ENCODE peak calls at places on chromosome 11, in seven cellular contexts. One of them, this sample, is unnamed.

GRCh38 chr11:115659061-115659963 is 155.1 kb upstream of the CADM1 start:
- DNase-seq in left ventricle myocardium inferior: peak
- DNase-seq in pancreas: no peak
- DNase-seq in prostate gland: no peak
- DNase-seq in bronchial epithelial cell: peak
- DNase-seq in astrocyte: peak
- DNase-seq in psoas muscle: peak
- DNase-seq in this sample: no peak

GRCh38 chr11:58805065-58805464 is 39.4 kb downstream of the GLYATL2 start:
- DNase-seq in left ventricle myocardium inferior: no peak
- DNase-seq in pancreas: no peak
- DNase-seq in prostate gland: no peak
- DNase-seq in bronchial epithelial cell: peak
- DNase-seq in astrocyte: peak
- DNase-seq in psoas muscle: no peak
- DNase-seq in this sample: no peak

GRCh38 chr11:33933607-33934006 is 41.7 kb upstream of the LMO2 start:
- DNase-seq in left ventricle myocardium inferior: no peak
- DNase-seq in pancreas: no peak
- DNase-seq in prostate gland: no peak
- DNase-seq in bronchial epithelial cell: no peak
- DNase-seq in astrocyte: no peak
- DNase-seq in psoas muscle: no peak
- DNase-seq in this sample: no peak

GRCh38 chr11:92594251-92594650 is 369.6 kb downstream of the FAT3 start:
- DNase-seq in left ventricle myocardium inferior: no peak
- DNase-seq in pancreas: no peak
- DNase-seq in prostate gland: no peak
- DNase-seq in bronchial epithelial cell: no peak
- DNase-seq in astrocyte: no peak
- DNase-seq in psoas muscle: no peak
- DNase-seq in this sample: no peak

GRCh38 chr11:115984228-115984627 is 480.0 kb upstream of the CADM1 start:
- DNase-seq in left ventricle myocardium inferior: no peak
- DNase-seq in pancreas: no peak
- DNase-seq in prostate gland: no peak
- DNase-seq in bronchial epithelial cell: no peak
- DNase-seq in astrocyte: no peak
- DNase-seq in psoas muscle: no peak
- DNase-seq in this sample: peak

GRCh38 chr11:2390871-2391662 is 9.5 kb upstream of the TSSC4 start:
- DNase-seq in left ventricle myocardium inferior: no peak
- DNase-seq in pancreas: peak
- DNase-seq in prostate gland: no peak
- DNase-seq in bronchial epithelial cell: no peak
- DNase-seq in astrocyte: peak
- DNase-seq in psoas muscle: no peak
- DNase-seq in this sample: no peak

GRCh38 chr11:8988329-8989234 is 15.2 kb downstream of the NRIP3 start:
- DNase-seq in left ventricle myocardium inferior: no peak
- DNase-seq in pancreas: no peak
- DNase-seq in prostate gland: no peak
- DNase-seq in bronchial epithelial cell: peak
- DNase-seq in astrocyte: peak
- DNase-seq in psoas muscle: no peak
- DNase-seq in this sample: no peak

GRCh38 chr11:66124564-66124963 is 54.5 kb downstream of the PACS1 start:
- DNase-seq in left ventricle myocardium inferior: no peak
- DNase-seq in pancreas: no peak
- DNase-seq in prostate gland: no peak
- DNase-seq in bronchial epithelial cell: peak
- DNase-seq in astrocyte: peak
- DNase-seq in psoas muscle: no peak
- DNase-seq in this sample: no peak

GRCh38 chr11:133810179-133810550 is 35.1 kb downstream of the SPATA19 start:
- DNase-seq in left ventricle myocardium inferior: no peak
- DNase-seq in pancreas: no peak
- DNase-seq in prostate gland: no peak
- DNase-seq in bronchial epithelial cell: no peak
- DNase-seq in astrocyte: no peak
- DNase-seq in psoas muscle: no peak
- DNase-seq in this sample: no peak

GRCh38 chr11:96263361-96263763 is 79.6 kb downstream of the MAML2 start:
- DNase-seq in left ventricle myocardium inferior: no peak
- DNase-seq in pancreas: no peak
- DNase-seq in prostate gland: no peak
- DNase-seq in bronchial epithelial cell: peak
- DNase-seq in astrocyte: peak
- DNase-seq in psoas muscle: no peak
- DNase-seq in this sample: no peak

GRCh38 chr11:36513965-36514364 is 3.9 kb upstream of the TRAF6 start:
- DNase-seq in left ventricle myocardium inferior: no peak
- DNase-seq in pancreas: no peak
- DNase-seq in prostate gland: no peak
- DNase-seq in bronchial epithelial cell: no peak
- DNase-seq in astrocyte: no peak
- DNase-seq in psoas muscle: no peak
- DNase-seq in this sample: no peak

GRCh38 chr11:100151944-100152343 is 535.1 kb upstream of the ARHGAP42 start:
- DNase-seq in left ventricle myocardium inferior: no peak
- DNase-seq in pancreas: no peak
- DNase-seq in prostate gland: no peak
- DNase-seq in bronchial epithelial cell: peak
- DNase-seq in astrocyte: peak
- DNase-seq in psoas muscle: peak
- DNase-seq in this sample: peak

GRCh38 chr11:87432006-87432405 is 394.3 kb downstream of the TMEM135 start:
- DNase-seq in left ventricle myocardium inferior: no peak
- DNase-seq in pancreas: no peak
- DNase-seq in prostate gland: no peak
- DNase-seq in bronchial epithelial cell: no peak
- DNase-seq in astrocyte: peak
- DNase-seq in psoas muscle: no peak
- DNase-seq in this sample: no peak

GRCh38 chr11:2561283-2562180 is 116.7 kb downstream of the KCNQ1 start:
- DNase-seq in left ventricle myocardium inferior: peak
- DNase-seq in pancreas: peak
- DNase-seq in prostate gland: no peak
- DNase-seq in bronchial epithelial cell: no peak
- DNase-seq in astrocyte: no peak
- DNase-seq in psoas muscle: peak
- DNase-seq in this sample: no peak

GRCh38 chr11:112770487-112770886 is 190.7 kb upstream of the NCAM1 start:
- DNase-seq in left ventricle myocardium inferior: peak
- DNase-seq in pancreas: no peak
- DNase-seq in prostate gland: no peak
- DNase-seq in bronchial epithelial cell: no peak
- DNase-seq in astrocyte: no peak
- DNase-seq in psoas muscle: peak
- DNase-seq in this sample: no peak

GRCh38 chr11:10096987-10097386 is 197.0 kb downstream of the SBF2 start:
- DNase-seq in left ventricle myocardium inferior: no peak
- DNase-seq in pancreas: no peak
- DNase-seq in prostate gland: no peak
- DNase-seq in bronchial epithelial cell: peak
- DNase-seq in astrocyte: no peak
- DNase-seq in psoas muscle: no peak
- DNase-seq in this sample: no peak

GRCh38 chr11:46686886-46687810 is 13.3 kb downstream of the ARHGAP1 start:
- DNase-seq in left ventricle myocardium inferior: no peak
- DNase-seq in pancreas: no peak
- DNase-seq in prostate gland: peak
- DNase-seq in bronchial epithelial cell: peak
- DNase-seq in astrocyte: peak
- DNase-seq in psoas muscle: no peak
- DNase-seq in this sample: no peak

DNA sequence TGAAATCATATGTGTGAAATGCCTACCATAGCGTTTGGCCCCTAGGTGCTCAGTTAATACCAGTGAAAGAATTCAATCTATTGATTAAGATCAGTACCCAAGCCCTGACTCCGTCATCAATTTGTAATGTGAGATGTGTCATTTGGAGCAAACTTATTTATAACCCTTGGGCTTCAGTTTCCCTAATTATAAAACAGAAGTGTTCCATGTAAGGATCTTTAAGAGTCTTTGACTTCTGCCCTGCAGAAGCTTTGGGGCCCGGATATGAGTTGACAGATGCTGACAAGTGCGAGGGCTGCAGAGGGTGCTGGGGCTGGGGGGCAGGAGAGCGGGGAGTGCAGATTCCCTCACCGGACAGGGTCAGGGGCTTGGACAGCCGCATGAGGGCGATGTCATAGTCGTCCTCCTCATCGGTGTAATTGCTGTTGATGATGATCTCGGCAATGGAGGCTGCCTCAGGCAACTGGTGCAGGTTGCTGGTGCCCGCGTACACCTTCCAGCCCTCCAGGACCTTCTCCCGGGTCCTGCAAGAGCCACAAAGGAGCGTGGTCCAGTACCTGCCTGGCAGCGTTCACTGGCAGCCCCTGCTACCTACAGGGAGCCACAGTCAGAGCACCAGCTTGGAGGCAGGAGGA is 20.8 kb downstream of the TMPRSS13 start:
- DNase-seq in left ventricle myocardium inferior: no peak
- DNase-seq in pancreas: no peak
- DNase-seq in prostate gland: no peak
- DNase-seq in bronchial epithelial cell: no peak
- DNase-seq in astrocyte: no peak
- DNase-seq in psoas muscle: no peak
- DNase-seq in this sample: no peak
- TF ChIP-seq CTCF in left ventricle myocardium inferior: no peak
- TF ChIP-seq CTCF in pancreas: no peak
- TF ChIP-seq CTCF in prostate gland: no peak
- TF ChIP-seq CTCF in bronchial epithelial cell: no peak
- TF ChIP-seq CTCF in astrocyte: no peak
- TF ChIP-seq CTCF in psoas muscle: no peak
- TF ChIP-seq CTCF in this sample: no peak

DNA sequence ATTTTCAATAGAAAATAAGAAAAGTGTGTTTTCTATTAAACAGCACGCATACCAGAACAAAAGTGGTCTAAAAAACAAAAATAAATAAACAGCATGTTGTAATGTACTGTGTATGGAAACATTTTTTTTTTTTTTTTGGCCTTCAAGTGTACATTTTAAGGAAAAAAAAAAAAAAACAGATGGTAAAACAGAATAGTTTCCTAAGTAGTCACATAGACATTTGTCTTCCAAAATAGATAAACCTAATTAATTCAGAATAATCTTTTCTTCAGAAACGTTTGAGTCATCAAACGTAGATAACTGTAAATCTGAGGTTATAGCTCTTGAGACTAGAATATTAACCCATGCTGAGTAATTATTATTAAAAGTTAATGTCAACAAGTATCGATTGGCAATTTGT is 396 bp upstream of the CFAP300 start:
- DNase-seq in left ventricle myocardium inferior: no peak
- DNase-seq in pancreas: no peak
- DNase-seq in prostate gland: no peak
- DNase-seq in bronchial epithelial cell: no peak
- DNase-seq in astrocyte: peak
- DNase-seq in psoas muscle: no peak
- DNase-seq in this sample: no peak
- H3K4me3 ChIP-seq in left ventricle myocardium inferior: peak
- H3K4me3 ChIP-seq in pancreas: peak
- H3K4me3 ChIP-seq in prostate gland: peak
- H3K4me3 ChIP-seq in bronchial epithelial cell: peak
- H3K4me3 ChIP-seq in astrocyte: peak
- H3K4me3 ChIP-seq in psoas muscle: peak
- H3K4me3 ChIP-seq in this sample: no peak

GRCh38 chr11:44774131-44774530 is 47.4 kb downstream of the TSPAN18 start:
- DNase-seq in left ventricle myocardium inferior: peak
- DNase-seq in pancreas: no peak
- DNase-seq in prostate gland: no peak
- DNase-seq in bronchial epithelial cell: no peak
- DNase-seq in astrocyte: no peak
- DNase-seq in psoas muscle: peak
- DNase-seq in this sample: peak

GRCh38 chr11:44774736-44775135 is 48.0 kb downstream of the TSPAN18 start:
- DNase-seq in left ventricle myocardium inferior: no peak
- DNase-seq in pancreas: no peak
- DNase-seq in prostate gland: no peak
- DNase-seq in bronchial epithelial cell: no peak
- DNase-seq in astrocyte: no peak
- DNase-seq in psoas muscle: no peak
- DNase-seq in this sample: no peak

GRCh38 chr11:44773351-44773965 is 46.7 kb downstream of the TSPAN18 start:
- DNase-seq in left ventricle myocardium inferior: no peak
- DNase-seq in pancreas: no peak
- DNase-seq in prostate gland: no peak
- DNase-seq in bronchial epithelial cell: no peak
- DNase-seq in astrocyte: no peak
- DNase-seq in psoas muscle: no peak
- DNase-seq in this sample: peak

GRCh38 chr11:44770401-44770800 is 43.6 kb downstream of the TSPAN18 start:
- DNase-seq in left ventricle myocardium inferior: no peak
- DNase-seq in pancreas: no peak
- DNase-seq in prostate gland: no peak
- DNase-seq in bronchial epithelial cell: no peak
- DNase-seq in astrocyte: no peak
- DNase-seq in psoas muscle: no peak
- DNase-seq in this sample: no peak

DNA sequence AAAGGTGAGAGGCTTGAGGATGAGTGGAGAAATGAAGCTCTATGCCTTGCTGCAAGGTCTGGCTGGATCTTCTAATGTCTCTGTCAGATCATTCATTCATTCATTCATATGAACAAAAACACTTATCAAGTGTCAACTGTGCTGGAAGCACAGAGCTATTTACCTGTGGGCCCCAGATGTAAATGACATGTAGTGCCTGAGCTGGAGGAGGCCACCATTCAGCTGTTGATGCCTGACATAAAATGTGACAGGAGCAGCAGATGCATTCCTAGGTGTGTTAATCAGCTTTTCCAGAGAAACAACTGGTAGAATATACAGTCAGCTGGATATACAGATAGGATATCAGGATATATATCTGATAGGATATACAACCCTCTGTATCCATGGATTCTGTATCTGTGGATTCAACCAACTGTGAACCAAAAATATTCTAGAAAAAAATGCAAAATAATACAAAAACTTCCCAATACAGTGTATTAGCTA is 44.5 kb downstream of the TSPAN18 start:
- DNase-seq in left ventricle myocardium inferior: no peak
- DNase-seq in pancreas: no peak
- DNase-seq in prostate gland: no peak
- DNase-seq in bronchial epithelial cell: no peak
- DNase-seq in astrocyte: no peak
- DNase-seq in psoas muscle: no peak
- DNase-seq in this sample: no peak
- TF ChIP-seq CTCF in left ventricle myocardium inferior: no peak
- TF ChIP-seq CTCF in pancreas: no peak
- TF ChIP-seq CTCF in prostate gland: no peak
- TF ChIP-seq CTCF in bronchial epithelial cell: no peak
- TF ChIP-seq CTCF in astrocyte: no peak
- TF ChIP-seq CTCF in psoas muscle: no peak
- TF ChIP-seq CTCF in this sample: no peak

DNA sequence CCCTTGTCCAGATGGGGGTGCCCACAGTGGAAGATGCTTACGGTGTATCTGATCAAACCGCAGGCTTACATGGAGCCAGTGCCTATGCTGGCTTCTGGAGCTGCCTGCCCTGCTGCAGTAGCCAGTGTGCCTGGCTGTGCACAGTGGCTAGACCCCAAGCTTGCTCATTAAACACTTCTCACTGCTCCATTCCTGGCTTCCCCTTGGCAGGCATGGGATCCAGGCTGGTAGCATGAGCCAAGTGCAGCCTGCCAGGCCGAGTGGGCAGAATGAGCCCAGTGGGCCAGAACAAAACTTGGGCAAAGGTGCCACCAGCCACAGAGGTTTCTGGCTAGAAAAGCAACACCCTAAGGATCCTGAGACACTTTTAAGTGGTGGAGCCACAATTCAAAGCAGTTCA is 55.4 kb upstream of the B3GNT6 start:
- DNase-seq in left ventricle myocardium inferior: no peak
- DNase-seq in pancreas: no peak
- DNase-seq in prostate gland: no peak
- DNase-seq in bronchial epithelial cell: no peak
- DNase-seq in astrocyte: no peak
- DNase-seq in psoas muscle: no peak
- DNase-seq in this sample: no peak
- H3K4me3 ChIP-seq in left ventricle myocardium inferior: no peak
- H3K4me3 ChIP-seq in pancreas: no peak
- H3K4me3 ChIP-seq in prostate gland: no peak
- H3K4me3 ChIP-seq in bronchial epithelial cell: no peak
- H3K4me3 ChIP-seq in astrocyte: no peak
- H3K4me3 ChIP-seq in psoas muscle: no peak
- H3K4me3 ChIP-seq in this sample: no peak

This sample was measured in lower leg skin.